ENCODE peak calls at places on chromosomes 3 and 15, in eight cellular contexts. T is lower lobe of right lung, U is mucosa of descending colon, J is H1, G is fibroblast of mammary gland, E is AG09309, Y is astrocyte of the cerebellum, O is coronary artery. L is an unnamed sample.

GRCh38 chr3:140767536-140767935 is 89.7 kb downstream of the TRIM42 start:
- DNase-seq in T (no peak), U (no peak), J (no peak), G (no peak), E (no peak), Y (no peak), O (no peak), L (no peak)

GRCh38 chr15:42920281-42921048 is at the start of gene TTBK2:
- DNase-seq in T (peak), U (peak), J (peak), G (peak), E (peak), Y (peak), O (peak), L (peak)

GRCh38 chr3:171850968-171851600 is 7.9 kb downstream of the TMEM212 start:
- DNase-seq in T (no peak), U (no peak), J (no peak), G (no peak), E (no peak), Y (no peak), O (no peak), L (no peak)

GRCh38 chr15:95734422-95735316 is 595.8 kb upstream of the NR2F2 start:
- DNase-seq in T (no peak), U (no peak), J (no peak), G (no peak), E (no peak), Y (peak), O (no peak), L (no peak)

GRCh38 chr3:88369337-88369736 is 219.6 kb downstream of the C3orf38 start:
- DNase-seq in T (no peak), U (no peak), J (no peak), G (no peak), E (no peak), Y (no peak), O (no peak), L (no peak)

GRCh38 chr3:119541547-119541946 is 17.9 kb downstream of the CD80 start:
- DNase-seq in T (no peak), U (no peak), J (no peak), G (no peak), E (no peak), Y (no peak), O (no peak), L (no peak)

GRCh38 chr3:112810561-112810960 is 36.1 kb downstream of the CD200R1L start:
- DNase-seq in T (no peak), U (no peak), J (no peak), G (no peak), E (no peak), Y (no peak), O (no peak), L (no peak)

GRCh38 chr3:10561942-10562565 is 56.7 kb upstream of the ATP2B2 start:
- DNase-seq in T (no peak), U (no peak), J (peak), G (no peak), E (no peak), Y (no peak), O (peak), L (no peak)

GRCh38 chr3:185997130-185997529 is 59.3 kb upstream of the TRA2B start:
- DNase-seq in T (no peak), U (no peak), J (peak), G (no peak), E (no peak), Y (no peak), O (no peak), L (no peak)

GRCh38 chr3:40615916-40616315 is 91.2 kb downstream of the ZNF621 start:
- DNase-seq in T (no peak), U (no peak), J (no peak), G (no peak), E (no peak), Y (no peak), O (no peak), L (no peak)

GRCh38 chr3:142523921-142524566 is 54.5 kb downstream of the ATR start:
- DNase-seq in T (no peak), U (no peak), J (no peak), G (no peak), E (no peak), Y (no peak), O (no peak), L (no peak)

GRCh38 chr15:42139596-42139995 is 16.8 kb downstream of the PLA2G4F start:
- DNase-seq in T (no peak), U (no peak), J (no peak), G (no peak), E (no peak), Y (no peak), O (peak), L (no peak)

GRCh38 chr3:8223766-8224165 is 277.9 kb upstream of the LMCD1 start:
- DNase-seq in T (no peak), U (no peak), J (no peak), G (peak), E (no peak), Y (peak), O (no peak), L (no peak)

GRCh38 chr3:45548724-45549123 is 45.8 kb upstream of the LIMD1 start:
- DNase-seq in T (no peak), U (no peak), J (no peak), G (peak), E (peak), Y (no peak), O (no peak), L (peak)

GRCh38 chr3:124059580-124059979 is 67.7 kb upstream of the ROPN1 start:
- DNase-seq in T (no peak), U (no peak), J (no peak), G (peak), E (peak), Y (peak), O (no peak), L (no peak)

GRCh38 chr3:113629941-113630340 is 66.5 kb downstream of the USF3 start:
- DNase-seq in T (no peak), U (peak), J (no peak), G (no peak), E (no peak), Y (no peak), O (no peak), L (no peak)

GRCh38 chr3:31106204-31106603 is 211.7 kb upstream of the GADL1 start:
- DNase-seq in T (no peak), U (peak), J (no peak), G (peak), E (peak), Y (peak), O (no peak), L (peak)

GRCh38 chr3:69082805-69083204 is 1.9 kb upstream of the ARL6IP5 start:
- DNase-seq in T (no peak), U (peak), J (no peak), G (peak), E (peak), Y (no peak), O (no peak), L (no peak)

GRCh38 chr3:184868477-184868876 is 56.5 kb downstream of the VPS8 start:
- DNase-seq in T (no peak), U (no peak), J (no peak), G (no peak), E (no peak), Y (no peak), O (no peak), L (no peak)

GRCh38 chr3:11185564-11186317 is 31.4 kb downstream of the HRH1 start:
- DNase-seq in T (peak), U (peak), J (no peak), G (peak), E (peak), Y (peak), O (peak), L (peak)

GRCh38 chr3:197599089-197599765 is 43.5 kb upstream of the BDH1 start:
- DNase-seq in T (peak), U (peak), J (peak), G (peak), E (peak), Y (peak), O (no peak), L (peak)

GRCh38 chr3:172561894-172562664 is 38.8 kb upstream of the TNFSF10 start:
- DNase-seq in T (no peak), U (peak), J (no peak), G (no peak), E (no peak), Y (no peak), O (no peak), L (no peak)

GRCh38 chr3:134824676-134825290 is 29.7 kb downstream of the EPHB1 start:
- DNase-seq in T (no peak), U (no peak), J (no peak), G (no peak), E (no peak), Y (no peak), O (peak), L (no peak)

GRCh38 chr3:29972594-29972993 is 633.8 kb upstream of the TGFBR2 start:
- DNase-seq in T (no peak), U (no peak), J (no peak), G (peak), E (peak), Y (peak), O (no peak), L (no peak)

GRCh38 chr3:95037927-95038326 is 975.1 kb downstream of the NSUN3 start:
- DNase-seq in T (no peak), U (no peak), J (no peak), G (no peak), E (no peak), Y (no peak), O (no peak), L (no peak)

GRCh38 chr3:187809979-187810568 is 64.8 kb upstream of the BCL6 start:
- DNase-seq in T (no peak), U (no peak), J (no peak), G (no peak), E (no peak), Y (no peak), O (no peak), L (no peak)

GRCh38 chr3:187807086-187807862 is 62.0 kb upstream of the BCL6 start:
- DNase-seq in T (no peak), U (no peak), J (no peak), G (peak), E (peak), Y (no peak), O (no peak), L (no peak)

GRCh38 chr3:187811580-187812250 is 66.4 kb upstream of the BCL6 start:
- DNase-seq in T (no peak), U (no peak), J (no peak), G (peak), E (peak), Y (no peak), O (no peak), L (peak)

GRCh38 chr3:187804120-187805106 is 59.1 kb upstream of the BCL6 start:
- DNase-seq in T (no peak), U (no peak), J (peak), G (no peak), E (no peak), Y (no peak), O (no peak), L (no peak)

DNA sequence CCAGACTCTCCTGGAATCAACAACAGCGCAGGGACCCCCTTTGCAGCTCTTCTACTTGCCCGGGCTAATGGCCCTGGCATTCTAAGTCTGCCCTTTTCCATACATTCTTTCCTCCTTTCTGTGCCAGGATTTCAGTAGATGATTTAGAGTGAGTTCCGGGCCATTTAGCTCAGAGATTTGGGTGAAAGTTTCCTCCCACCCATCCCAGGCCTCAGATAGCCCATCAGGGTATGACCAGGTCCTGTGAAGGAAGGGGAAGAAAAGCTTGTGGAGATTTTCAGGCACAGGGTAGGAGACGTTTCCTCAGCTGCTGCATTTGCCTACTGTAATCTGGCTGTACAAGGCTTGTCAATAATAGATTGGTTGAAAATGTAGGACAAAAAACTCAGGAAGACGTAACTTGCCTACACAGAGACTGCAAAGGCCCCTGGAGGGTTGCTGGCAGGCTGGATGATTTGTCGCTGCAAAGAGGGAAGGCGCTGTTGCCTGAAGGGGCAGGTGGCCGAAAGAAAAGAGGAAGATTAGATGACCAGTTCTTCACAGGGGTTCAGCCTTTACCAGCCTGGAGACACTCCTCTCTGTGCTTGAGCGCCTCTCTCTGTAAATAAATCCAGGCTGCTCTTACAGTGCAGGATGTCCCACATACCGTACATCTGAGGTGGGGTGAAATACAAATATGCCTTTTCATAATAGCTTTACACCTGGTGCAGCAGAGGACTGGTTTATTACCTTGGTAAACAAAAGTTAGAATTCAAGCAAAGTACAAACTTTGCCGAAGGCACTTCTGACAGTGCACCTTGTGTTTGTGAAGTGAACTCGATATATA is 63.4 kb upstream of the BCL6 start:
- DNase-seq in T (no peak), U (peak), J (no peak), G (no peak), E (no peak), Y (no peak), O (no peak), L (no peak)
- H3K4me3 ChIP-seq in T (no peak), U (no peak), J (no peak), G (no peak), E (no peak), Y (no peak), O (no peak), L (no peak)

GRCh38 chr3:169929830-169930519 is 18.6 kb downstream of the SAMD7 start:
- DNase-seq in T (no peak), U (no peak), J (no peak), G (no peak), E (no peak), Y (no peak), O (no peak), L (no peak)
- TF ChIP-seq CTCF in T (no peak), U (no peak), J (no peak), G (no peak), E (no peak), Y (no peak), O (no peak), L (no peak)

GRCh38 chr15:40714144-40714543 is 19.2 kb downstream of the RAD51 start:
- DNase-seq in T (no peak), U (no peak), J (no peak), G (no peak), E (no peak), Y (no peak), O (no peak), L (no peak)
- H3K4me3 ChIP-seq in T (no peak), U (no peak), J (no peak), G (no peak), E (no peak), Y (no peak), O (no peak), L (no peak)

GRCh38 chr15:67080900-67081431 is 15.6 kb downstream of the SMAD3 start:
- DNase-seq in T (peak), U (no peak), J (no peak), G (peak), E (peak), Y (no peak), O (no peak), L (no peak)
- TF ChIP-seq CTCF in T (peak), U (no peak), J (no peak), G (peak), E (peak), Y (peak), O (no peak), L (no peak)

DNA sequence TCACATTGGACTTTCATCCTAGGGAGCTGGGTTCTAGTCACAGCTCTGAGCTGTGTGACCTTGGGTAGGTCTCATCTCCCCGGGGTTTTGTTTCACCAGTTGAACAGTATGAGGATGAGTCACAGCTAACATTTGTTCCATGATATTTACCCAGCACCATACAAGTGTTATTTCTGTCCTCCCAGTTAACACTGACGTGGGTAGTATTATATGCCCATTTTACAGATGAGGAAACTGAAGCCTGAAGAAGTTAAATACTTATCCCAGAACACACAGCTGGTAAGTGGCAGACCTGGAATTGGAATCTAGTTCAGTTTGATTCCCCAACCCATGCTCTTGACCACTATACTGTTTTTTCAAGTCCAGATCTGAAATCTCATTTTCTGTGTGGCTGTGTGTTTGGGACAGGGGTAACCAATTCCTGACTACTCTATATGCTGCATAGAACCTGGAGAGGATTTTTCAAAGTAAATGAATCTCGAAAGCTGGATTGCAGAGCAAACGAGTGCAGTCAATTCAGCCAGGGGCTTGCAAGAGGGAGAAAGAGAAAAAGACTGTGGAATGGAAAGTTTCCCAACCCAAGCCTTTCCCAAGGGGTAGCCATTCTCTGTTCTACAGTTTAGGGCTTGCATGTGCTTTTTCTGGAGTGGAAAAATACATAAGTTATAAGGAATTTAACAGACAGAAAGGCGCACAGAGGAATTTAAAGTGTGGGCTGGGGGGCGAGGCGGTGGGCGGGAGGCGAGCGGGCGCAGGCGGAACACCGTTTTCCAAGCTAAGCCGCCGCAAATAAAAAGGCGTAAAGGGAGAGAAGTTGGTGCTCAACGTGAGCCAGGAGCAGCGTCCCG is 684 bp upstream of the RARB start:
- DNase-seq in T (no peak), U (no peak), J (no peak), G (peak), E (no peak), Y (no peak), O (no peak), L (no peak)
- H3K4me3 ChIP-seq in T (peak), U (no peak), J (peak), G (peak), E (peak), Y (peak), O (peak), L (peak)

GRCh38 chr3:24830230-24831152 is 335.8 kb upstream of the THRB start:
- DNase-seq in T (peak), U (no peak), J (peak), G (no peak), E (no peak), Y (no peak), O (no peak), L (no peak)

GRCh38 chr3:24829632-24830229 is 335.1 kb upstream of the THRB start:
- DNase-seq in T (peak), U (peak), J (peak), G (no peak), E (no peak), Y (no peak), O (no peak), L (no peak)

GRCh38 chr3:24832878-24833277 is 338.2 kb upstream of the THRB start:
- DNase-seq in T (no peak), U (no peak), J (no peak), G (peak), E (no peak), Y (no peak), O (no peak), L (no peak)

GRCh38 chr3:24834442-24834841 is 339.8 kb upstream of the THRB start:
- DNase-seq in T (no peak), U (no peak), J (no peak), G (no peak), E (no peak), Y (no peak), O (no peak), L (no peak)

GRCh38 chr3:24829011-24829581 is 334.4 kb upstream of the THRB start:
- DNase-seq in T (peak), U (peak), J (peak), G (no peak), E (no peak), Y (no peak), O (no peak), L (no peak)
- TF ChIP-seq CTCF in T (no peak), U (no peak), J (no peak), G (no peak), E (no peak), Y (no peak), O (no peak), L (no peak)